ENCODE peak calls at places on chromosomes 1 and 21, in six cellular contexts. V, Y, O, M, X and L are unnamed samples.

GRCh38 chr1:158999301-159000069 is 10.2 kb upstream of the IFI16 start:
- DNase-seq in Y (peak), V (peak), M (no peak), O (peak), X (peak), L (peak)

GRCh38 chr1:158191299-158191698 is 10.6 kb downstream of the CD1D start:
- DNase-seq in V (no peak), X (no peak), O (no peak), M (no peak), Y (no peak), L (no peak)

GRCh38 chr1:116990612-116991151 is 10.9 kb upstream of the CD101 start:
- DNase-seq in O (peak), M (no peak), X (no peak), Y (no peak), V (peak), L (peak)

GRCh38 chr1:11948822-11949458 is 14.4 kb downstream of the PLOD1 start:
- DNase-seq in X (no peak), V (no peak), M (peak), Y (no peak), O (peak), L (no peak)

GRCh38 chr1:159853417-159853816 is 9.0 kb downstream of the VSIG8 start:
- DNase-seq in Y (no peak), V (no peak), O (no peak), X (no peak), M (no peak), L (no peak)

GRCh38 chr1:181531951-181532640 is 48.8 kb downstream of the CACNA1E start:
- DNase-seq in O (no peak), X (no peak), V (no peak), M (no peak), Y (no peak), L (no peak)

GRCh38 chr1:40530735-40531380 is 579 bp upstream of the ZNF684 start:
- DNase-seq in M (no peak), O (no peak), V (no peak), X (no peak), Y (no peak), L (peak)

GRCh38 chr1:167666416-167666815 is 36.4 kb downstream of the RCSD1 start:
- DNase-seq in Y (no peak), M (no peak), V (no peak), O (no peak), X (no peak), L (no peak)

GRCh38 chr21:45551316-45551715 is 9.1 kb upstream of the SLC19A1 start:
- DNase-seq in X (no peak), V (no peak), M (peak), Y (no peak), O (peak), L (peak)

GRCh38 chr21:42315296-42315891 is at the start of gene TFF3:
- DNase-seq in X (no peak), Y (peak), V (no peak), M (no peak), O (no peak), L (no peak)

GRCh38 chr1:167565922-167566321 is 12.4 kb upstream of the CREG1 start:
- DNase-seq in Y (no peak), M (no peak), V (no peak), O (no peak), X (no peak), L (no peak)

GRCh38 chr1:245154429-245155185 is at the start of gene KIF26B:
- DNase-seq in X (peak), V (no peak), M (peak), Y (peak), O (peak), L (peak)

GRCh38 chr1:244394851-244395765 is 56.6 kb downstream of the ADSS2 start:
- DNase-seq in X (no peak), Y (no peak), V (no peak), O (no peak), M (no peak), L (no peak)

GRCh38 chr1:40143891-40144575 is 17.2 kb upstream of the RLF start:
- DNase-seq in X (no peak), Y (peak), O (peak), V (peak), M (peak), L (peak)

GRCh38 chr1:10665930-10666850 is 130.3 kb downstream of the CASZ1 start:
- DNase-seq in O (no peak), V (peak), M (no peak), Y (no peak), X (peak), L (peak)

GRCh38 chr1:181541947-181542346 is 58.6 kb downstream of the CACNA1E start:
- DNase-seq in O (no peak), V (no peak), Y (no peak), M (no peak), X (no peak), L (no peak)

GRCh38 chr1:160522622-160523345 is at the start of gene SLAMF6:
- DNase-seq in Y (no peak), X (no peak), M (peak), V (no peak), O (no peak), L (no peak)

GRCh38 chr1:88935522-88936222 is 44.3 kb upstream of the GTF2B start:
- DNase-seq in O (peak), Y (peak), X (no peak), M (peak), V (no peak), L (no peak)

GRCh38 chr1:184300446-184300845 is 86.4 kb upstream of the C1orf21 start:
- DNase-seq in Y (no peak), M (no peak), X (no peak), V (no peak), O (peak), L (no peak)

GRCh38 chr1:110668523-110668922 is 6.2 kb downstream of the KCNA3 start:
- DNase-seq in M (peak), O (no peak), X (no peak), V (no peak), Y (no peak), L (no peak)

GRCh38 chr1:116878804-116879477 is 30.8 kb upstream of the PTGFRN start:
- DNase-seq in V (peak), O (peak), M (peak), Y (peak), X (peak), L (peak)

GRCh38 chr1:37167479-37167878 is 133.2 kb upstream of the GRIK3 start:
- DNase-seq in O (no peak), M (no peak), Y (no peak), V (no peak), X (no peak), L (no peak)

GRCh38 chr1:32900371-32900955 is 726 bp downstream of the TMEM54 start:
- DNase-seq in X (no peak), O (no peak), M (no peak), V (no peak), Y (peak), L (no peak)

DNA sequence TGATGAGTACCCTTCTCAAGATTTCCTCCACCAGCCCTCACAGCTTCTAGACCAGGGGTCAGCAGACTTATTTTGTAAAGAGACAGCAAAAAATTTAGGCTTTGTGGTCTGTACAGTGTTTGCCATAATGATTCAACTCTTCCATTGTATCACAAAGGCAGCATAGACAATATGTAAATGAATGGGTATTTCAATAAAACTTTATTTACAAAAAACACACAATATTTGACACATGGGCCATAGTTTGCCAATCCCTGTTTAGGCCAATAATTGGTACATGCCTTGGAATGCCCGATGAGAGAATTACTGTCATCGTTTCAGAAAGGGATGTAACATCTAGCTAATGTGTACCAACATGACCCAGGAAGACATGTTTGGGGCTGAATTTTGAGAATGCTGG is 178.9 kb upstream of the GALNT2 start:
- DNase-seq in O (no peak), Y (no peak), M (no peak), X (no peak), V (no peak), L (no peak)
- H3K27ac ChIP-seq in O (no peak), Y (no peak), M (no peak), X (no peak), V (no peak), L (no peak)

DNA sequence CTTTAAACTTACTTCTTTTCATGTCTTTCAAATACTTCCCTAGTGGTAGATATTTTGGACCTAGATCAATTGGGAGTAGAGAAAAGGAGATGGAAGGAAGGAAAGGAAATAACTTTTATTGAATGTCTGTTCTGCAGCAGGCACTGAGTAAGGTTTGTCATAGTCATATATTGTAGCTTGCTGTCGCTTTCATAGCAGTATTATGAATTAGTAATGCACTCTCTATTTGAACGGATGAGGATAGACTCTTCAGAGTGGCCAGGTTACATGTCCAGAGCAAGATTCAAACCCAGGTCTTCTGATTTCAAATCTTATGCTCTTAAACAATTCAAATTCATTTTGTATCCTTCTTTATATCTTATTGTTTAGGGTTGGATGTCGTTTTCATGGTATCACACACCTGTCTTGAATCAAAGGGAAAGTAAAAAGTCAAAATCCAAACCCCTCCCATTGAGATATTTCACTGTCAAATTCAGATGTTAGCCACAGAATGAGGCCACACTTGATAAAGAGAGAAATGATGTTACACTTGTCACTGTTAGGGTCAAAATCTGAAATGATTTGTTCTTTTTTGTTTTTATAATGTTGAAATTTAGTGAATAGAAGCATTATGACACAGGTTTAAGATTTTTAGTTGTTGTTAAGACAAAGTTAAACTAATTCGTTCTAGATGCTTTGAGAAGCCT is 12.9 kb downstream of the NFIA start:
- DNase-seq in Y (no peak), M (no peak), V (no peak), O (no peak), X (no peak), L (no peak)
- H3K27ac ChIP-seq in Y (no peak), M (no peak), V (no peak), O (no peak), X (no peak), L (no peak)

GRCh38 chr1:54763814-54764131 is 550 bp downstream of the PARS2 start:
- DNase-seq in M (peak), O (no peak), X (no peak), Y (no peak), V (no peak), L (no peak)
- H3K27ac ChIP-seq in M (peak), O (peak), X (peak), Y (no peak), V (peak), L (no peak)

GRCh38 chr1:232764458-232765231 is 40.6 kb upstream of the MAP10 start:
- DNase-seq in X (no peak), V (no peak), M (no peak), O (no peak), Y (no peak), L (no peak)

GRCh38 chr1:232767381-232768074 is 37.7 kb upstream of the MAP10 start:
- DNase-seq in V (peak), M (peak), Y (no peak), X (no peak), O (no peak), L (peak)

GRCh38 chr1:232765536-232765935 is 39.7 kb upstream of the MAP10 start:
- DNase-seq in V (no peak), Y (no peak), O (no peak), X (no peak), M (no peak), L (no peak)

GRCh38 chr1:232766224-232766890 is 38.9 kb upstream of the MAP10 start:
- DNase-seq in O (no peak), Y (no peak), X (no peak), M (no peak), V (no peak), L (no peak)

DNA sequence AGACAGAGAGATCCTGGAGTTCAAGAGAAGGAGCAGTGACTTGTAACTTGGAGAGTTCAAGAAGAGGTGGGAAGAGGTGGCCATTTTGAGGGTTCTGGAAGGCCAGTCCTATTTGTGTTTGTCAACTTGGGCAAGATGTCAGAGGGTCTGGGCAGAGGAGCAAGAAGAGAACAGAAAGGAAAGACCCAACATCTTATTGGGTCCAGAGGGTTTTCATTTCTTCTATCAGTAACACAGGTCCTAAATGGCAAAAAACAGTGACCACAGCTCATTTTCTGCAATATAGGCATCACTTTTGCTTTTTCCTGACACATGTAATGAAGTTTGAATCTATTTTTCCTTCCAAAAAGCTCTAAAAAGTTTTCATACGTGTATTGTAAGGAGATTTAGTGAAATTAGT is 38.3 kb upstream of the MAP10 start:
- DNase-seq in O (no peak), Y (no peak), M (no peak), X (no peak), V (no peak), L (no peak)
- H3K27ac ChIP-seq in O (no peak), Y (no peak), M (no peak), X (no peak), V (peak), L (peak)

GRCh38 chr21:36788116-36788515 is 89.2 kb downstream of the SIM2 start:
- DNase-seq in M (no peak), V (no peak), Y (no peak), O (no peak), X (no peak), L (no peak)

GRCh38 chr21:36785615-36786014 is 86.7 kb downstream of the SIM2 start:
- DNase-seq in X (no peak), Y (no peak), V (no peak), M (no peak), O (no peak), L (no peak)

GRCh38 chr21:36780861-36781260 is 81.9 kb downstream of the SIM2 start:
- DNase-seq in M (peak), Y (no peak), X (no peak), V (no peak), O (no peak), L (no peak)

GRCh38 chr21:36783612-36784383 is 84.9 kb downstream of the SIM2 start:
- DNase-seq in M (no peak), Y (no peak), X (no peak), V (no peak), O (peak), L (no peak)

GRCh38 chr21:36784942-36785341 is 86.0 kb downstream of the SIM2 start:
- DNase-seq in M (no peak), X (no peak), O (no peak), V (no peak), Y (peak), L (peak)
- H3K27ac ChIP-seq in M (no peak), X (no peak), O (no peak), V (no peak), Y (no peak), L (no peak)